ENCODE peak calls at places on chromosomes 3 and 15, in eight cellular contexts. One of them, this sample, is unnamed.

GRCh38 chr3:73073091-73073707 is 11.7 kb downstream of the EBLN2 start:
- DNase-seq in AG09319: no peak
- DNase-seq in Caco-2: no peak
- DNase-seq in cardiac fibroblast: peak
- DNase-seq in spleen: no peak
- DNase-seq in CD8-positive, alpha-beta T cell: no peak
- DNase-seq in cardiac muscle cell: no peak
- DNase-seq in GM20000: no peak
- DNase-seq in this sample: no peak

GRCh38 chr3:44890258-44890657 is 15.8 kb downstream of the TGM4 start:
- DNase-seq in AG09319: no peak
- DNase-seq in Caco-2: no peak
- DNase-seq in cardiac fibroblast: no peak
- DNase-seq in spleen: no peak
- DNase-seq in CD8-positive, alpha-beta T cell: no peak
- DNase-seq in cardiac muscle cell: no peak
- DNase-seq in GM20000: no peak
- DNase-seq in this sample: no peak

GRCh38 chr3:50575372-50575771 is 6.0 kb downstream of the HEMK1 start:
- DNase-seq in AG09319: no peak
- DNase-seq in Caco-2: no peak
- DNase-seq in cardiac fibroblast: peak
- DNase-seq in spleen: no peak
- DNase-seq in CD8-positive, alpha-beta T cell: no peak
- DNase-seq in cardiac muscle cell: no peak
- DNase-seq in GM20000: no peak
- DNase-seq in this sample: no peak

GRCh38 chr15:59271595-59272201 is 65.1 kb downstream of the LDHAL6B start:
- DNase-seq in AG09319: no peak
- DNase-seq in Caco-2: no peak
- DNase-seq in cardiac fibroblast: no peak
- DNase-seq in spleen: no peak
- DNase-seq in CD8-positive, alpha-beta T cell: no peak
- DNase-seq in cardiac muscle cell: no peak
- DNase-seq in GM20000: no peak
- DNase-seq in this sample: no peak

GRCh38 chr3:58231666-58232065 is 5.9 kb upstream of the ABHD6 start:
- DNase-seq in AG09319: no peak
- DNase-seq in Caco-2: no peak
- DNase-seq in cardiac fibroblast: no peak
- DNase-seq in spleen: no peak
- DNase-seq in CD8-positive, alpha-beta T cell: no peak
- DNase-seq in cardiac muscle cell: no peak
- DNase-seq in GM20000: no peak
- DNase-seq in this sample: no peak

GRCh38 chr3:155963557-155963956 is 93.1 kb downstream of the GMPS start:
- DNase-seq in AG09319: no peak
- DNase-seq in Caco-2: no peak
- DNase-seq in cardiac fibroblast: peak
- DNase-seq in spleen: no peak
- DNase-seq in CD8-positive, alpha-beta T cell: no peak
- DNase-seq in cardiac muscle cell: peak
- DNase-seq in GM20000: no peak
- DNase-seq in this sample: no peak

GRCh38 chr15:63981596-63982320 is 64.5 kb downstream of the DAPK2 start:
- DNase-seq in AG09319: no peak
- DNase-seq in Caco-2: no peak
- DNase-seq in cardiac fibroblast: no peak
- DNase-seq in spleen: peak
- DNase-seq in CD8-positive, alpha-beta T cell: no peak
- DNase-seq in cardiac muscle cell: no peak
- DNase-seq in GM20000: no peak
- DNase-seq in this sample: no peak

GRCh38 chr15:39454189-39454986 is 126.5 kb upstream of the THBS1 start:
- DNase-seq in AG09319: no peak
- DNase-seq in Caco-2: no peak
- DNase-seq in cardiac fibroblast: peak
- DNase-seq in spleen: no peak
- DNase-seq in CD8-positive, alpha-beta T cell: no peak
- DNase-seq in cardiac muscle cell: peak
- DNase-seq in GM20000: no peak
- DNase-seq in this sample: no peak

GRCh38 chr15:75732809-75733451 is 20.3 kb upstream of the CSPG4 start:
- DNase-seq in AG09319: no peak
- DNase-seq in Caco-2: peak
- DNase-seq in cardiac fibroblast: peak
- DNase-seq in spleen: peak
- DNase-seq in CD8-positive, alpha-beta T cell: no peak
- DNase-seq in cardiac muscle cell: peak
- DNase-seq in GM20000: peak
- DNase-seq in this sample: no peak

GRCh38 chr3:128486692-128487537 is 6.1 kb downstream of the GATA2 start:
- DNase-seq in AG09319: no peak
- DNase-seq in Caco-2: no peak
- DNase-seq in cardiac fibroblast: peak
- DNase-seq in spleen: peak
- DNase-seq in CD8-positive, alpha-beta T cell: no peak
- DNase-seq in cardiac muscle cell: peak
- DNase-seq in GM20000: no peak
- DNase-seq in this sample: no peak

GRCh38 chr3:10549617-10550228 is 44.3 kb upstream of the ATP2B2 start:
- DNase-seq in AG09319: no peak
- DNase-seq in Caco-2: no peak
- DNase-seq in cardiac fibroblast: no peak
- DNase-seq in spleen: no peak
- DNase-seq in CD8-positive, alpha-beta T cell: no peak
- DNase-seq in cardiac muscle cell: no peak
- DNase-seq in GM20000: no peak
- DNase-seq in this sample: no peak

GRCh38 chr15:93217343-93217742 is 128.3 kb upstream of the RGMA start:
- DNase-seq in AG09319: no peak
- DNase-seq in Caco-2: no peak
- DNase-seq in cardiac fibroblast: no peak
- DNase-seq in spleen: no peak
- DNase-seq in CD8-positive, alpha-beta T cell: no peak
- DNase-seq in cardiac muscle cell: no peak
- DNase-seq in GM20000: no peak
- DNase-seq in this sample: no peak

GRCh38 chr3:192827208-192827607 is 90.4 kb downstream of the MB21D2 start:
- DNase-seq in AG09319: no peak
- DNase-seq in Caco-2: no peak
- DNase-seq in cardiac fibroblast: peak
- DNase-seq in spleen: no peak
- DNase-seq in CD8-positive, alpha-beta T cell: no peak
- DNase-seq in cardiac muscle cell: no peak
- DNase-seq in GM20000: no peak
- DNase-seq in this sample: peak

GRCh38 chr3:149507491-149508324 is 33.2 kb downstream of the TM4SF4 start:
- DNase-seq in AG09319: no peak
- DNase-seq in Caco-2: peak
- DNase-seq in cardiac fibroblast: peak
- DNase-seq in spleen: no peak
- DNase-seq in CD8-positive, alpha-beta T cell: no peak
- DNase-seq in cardiac muscle cell: peak
- DNase-seq in GM20000: no peak
- DNase-seq in this sample: peak

GRCh38 chr15:87348746-87349145 is 907.8 kb downstream of the NTRK3 start:
- DNase-seq in AG09319: no peak
- DNase-seq in Caco-2: peak
- DNase-seq in cardiac fibroblast: peak
- DNase-seq in spleen: no peak
- DNase-seq in CD8-positive, alpha-beta T cell: no peak
- DNase-seq in cardiac muscle cell: peak
- DNase-seq in GM20000: no peak
- DNase-seq in this sample: no peak

GRCh38 chr3:29279830-29280229 is 1.0 kb upstream of the RBMS3 start:
- DNase-seq in AG09319: no peak
- DNase-seq in Caco-2: no peak
- DNase-seq in cardiac fibroblast: peak
- DNase-seq in spleen: no peak
- DNase-seq in CD8-positive, alpha-beta T cell: no peak
- DNase-seq in cardiac muscle cell: peak
- DNase-seq in GM20000: no peak
- DNase-seq in this sample: no peak

GRCh38 chr15:44541282-44541958 is 4.5 kb downstream of the EIF3J start:
- DNase-seq in AG09319: peak
- DNase-seq in Caco-2: no peak
- DNase-seq in cardiac fibroblast: peak
- DNase-seq in spleen: no peak
- DNase-seq in CD8-positive, alpha-beta T cell: no peak
- DNase-seq in cardiac muscle cell: peak
- DNase-seq in GM20000: no peak
- DNase-seq in this sample: peak

GRCh38 chr15:51438526-51438925 is 97.1 kb downstream of the GLDN start:
- DNase-seq in AG09319: no peak
- DNase-seq in Caco-2: no peak
- DNase-seq in cardiac fibroblast: no peak
- DNase-seq in spleen: no peak
- DNase-seq in CD8-positive, alpha-beta T cell: no peak
- DNase-seq in cardiac muscle cell: no peak
- DNase-seq in GM20000: no peak
- DNase-seq in this sample: no peak

GRCh38 chr15:51448592-51449494 is 107.4 kb downstream of the GLDN start:
- DNase-seq in AG09319: no peak
- DNase-seq in Caco-2: no peak
- DNase-seq in cardiac fibroblast: peak
- DNase-seq in spleen: no peak
- DNase-seq in CD8-positive, alpha-beta T cell: no peak
- DNase-seq in cardiac muscle cell: peak
- DNase-seq in GM20000: no peak
- DNase-seq in this sample: peak

GRCh38 chr15:51444112-51444511 is 102.7 kb downstream of the GLDN start:
- DNase-seq in AG09319: no peak
- DNase-seq in Caco-2: no peak
- DNase-seq in cardiac fibroblast: no peak
- DNase-seq in spleen: no peak
- DNase-seq in CD8-positive, alpha-beta T cell: no peak
- DNase-seq in cardiac muscle cell: no peak
- DNase-seq in GM20000: peak
- DNase-seq in this sample: no peak

GRCh38 chr15:51444807-51445206 is 103.4 kb downstream of the GLDN start:
- DNase-seq in AG09319: no peak
- DNase-seq in Caco-2: no peak
- DNase-seq in cardiac fibroblast: no peak
- DNase-seq in spleen: no peak
- DNase-seq in CD8-positive, alpha-beta T cell: no peak
- DNase-seq in cardiac muscle cell: no peak
- DNase-seq in GM20000: no peak
- DNase-seq in this sample: no peak

DNA sequence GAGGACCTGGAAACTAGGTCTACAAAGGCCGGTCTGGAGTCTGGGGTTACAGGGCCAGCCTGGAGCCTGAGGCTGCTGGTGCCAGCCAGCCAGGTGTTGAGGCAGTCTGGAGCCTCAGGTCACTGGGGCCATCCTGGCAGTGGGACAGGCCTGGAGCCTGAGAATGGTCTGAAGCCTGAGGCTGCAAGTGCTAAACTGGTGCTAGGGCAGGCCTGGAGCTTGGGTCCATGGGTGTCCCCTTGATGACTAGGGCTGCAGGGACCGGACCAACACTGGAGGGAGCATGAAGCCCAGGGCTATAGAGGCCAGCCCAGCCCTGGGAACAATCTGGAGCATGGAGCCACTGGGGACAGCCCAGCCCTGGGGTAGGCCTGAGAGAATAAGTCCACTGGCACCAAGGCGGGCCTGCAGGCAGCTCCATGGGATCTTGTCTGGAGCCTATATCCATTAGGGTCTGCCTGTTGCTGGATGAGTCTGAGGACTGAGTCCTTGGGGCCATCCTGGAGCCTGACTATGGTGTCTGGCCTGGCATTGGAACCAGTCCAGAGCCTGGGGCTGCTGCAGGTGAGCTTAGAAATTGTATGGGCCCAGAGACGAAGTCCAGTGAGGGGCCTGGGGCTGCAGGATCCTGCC is 101.9 kb downstream of the GLDN start:
- DNase-seq in AG09319: no peak
- DNase-seq in Caco-2: no peak
- DNase-seq in cardiac fibroblast: no peak
- DNase-seq in spleen: no peak
- DNase-seq in CD8-positive, alpha-beta T cell: no peak
- DNase-seq in cardiac muscle cell: no peak
- DNase-seq in GM20000: no peak
- DNase-seq in this sample: no peak
- TF ChIP-seq CTCF in AG09319: no peak
- TF ChIP-seq CTCF in Caco-2: no peak
- TF ChIP-seq CTCF in cardiac fibroblast: no peak
- TF ChIP-seq CTCF in spleen: no peak
- TF ChIP-seq CTCF in CD8-positive, alpha-beta T cell: no peak
- TF ChIP-seq CTCF in cardiac muscle cell: no peak
- TF ChIP-seq CTCF in GM20000: no peak
- TF ChIP-seq CTCF in this sample: no peak

GRCh38 chr15:68517285-68517711 is 61.5 kb upstream of the CORO2B start:
- DNase-seq in AG09319: no peak
- DNase-seq in Caco-2: peak
- DNase-seq in cardiac fibroblast: no peak
- DNase-seq in spleen: no peak
- DNase-seq in CD8-positive, alpha-beta T cell: no peak
- DNase-seq in cardiac muscle cell: no peak
- DNase-seq in GM20000: no peak
- DNase-seq in this sample: peak
- TF ChIP-seq CTCF in AG09319: no peak
- TF ChIP-seq CTCF in Caco-2: no peak
- TF ChIP-seq CTCF in cardiac fibroblast: peak
- TF ChIP-seq CTCF in spleen: no peak
- TF ChIP-seq CTCF in CD8-positive, alpha-beta T cell: no peak
- TF ChIP-seq CTCF in cardiac muscle cell: peak
- TF ChIP-seq CTCF in GM20000: no peak
- TF ChIP-seq CTCF in this sample: peak

GRCh38 chr3:154275965-154276364 is 48.3 kb downstream of the DHX36 start:
- DNase-seq in AG09319: no peak
- DNase-seq in Caco-2: no peak
- DNase-seq in cardiac fibroblast: peak
- DNase-seq in spleen: no peak
- DNase-seq in CD8-positive, alpha-beta T cell: no peak
- DNase-seq in cardiac muscle cell: no peak
- DNase-seq in GM20000: no peak
- DNase-seq in this sample: no peak
- TF ChIP-seq CTCF in AG09319: no peak
- TF ChIP-seq CTCF in Caco-2: no peak
- TF ChIP-seq CTCF in cardiac fibroblast: no peak
- TF ChIP-seq CTCF in spleen: no peak
- TF ChIP-seq CTCF in CD8-positive, alpha-beta T cell: no peak
- TF ChIP-seq CTCF in cardiac muscle cell: no peak
- TF ChIP-seq CTCF in GM20000: no peak
- TF ChIP-seq CTCF in this sample: no peak

DNA sequence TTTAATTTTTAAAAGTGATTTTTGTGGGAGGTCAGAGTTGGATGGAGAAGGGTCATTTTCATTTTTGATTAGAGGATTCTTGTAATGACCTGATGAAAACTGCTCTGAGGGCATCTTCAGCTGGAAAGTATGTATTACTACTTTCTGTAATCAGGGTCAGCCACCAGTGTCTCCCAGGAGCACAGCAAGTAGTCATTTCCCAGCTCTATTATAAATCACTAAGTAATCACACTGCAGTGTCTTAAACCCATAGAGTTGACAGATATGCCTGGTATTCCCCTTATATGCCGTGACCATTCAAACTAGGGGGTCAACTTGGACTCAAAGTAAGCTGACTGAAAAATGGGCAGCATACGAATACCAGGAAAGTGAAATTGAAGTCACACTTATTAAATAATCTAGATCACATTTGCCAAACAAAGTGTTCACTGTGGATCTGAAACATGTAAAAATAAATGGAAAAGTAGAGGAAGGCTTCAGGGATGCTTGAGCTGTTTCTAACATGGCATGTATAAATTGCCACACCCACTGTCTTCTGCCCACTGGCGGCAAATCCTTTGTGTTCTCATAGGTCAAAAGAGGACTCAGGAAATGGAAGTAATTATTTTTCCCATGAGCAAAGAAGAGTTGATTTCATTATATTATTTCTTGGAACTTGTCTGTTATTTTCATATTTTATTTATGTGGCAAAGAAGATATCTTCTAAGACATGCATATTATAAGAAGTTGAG is 105.7 kb downstream of the MBNL1 start:
- DNase-seq in AG09319: no peak
- DNase-seq in Caco-2: no peak
- DNase-seq in cardiac fibroblast: peak
- DNase-seq in spleen: no peak
- DNase-seq in CD8-positive, alpha-beta T cell: no peak
- DNase-seq in cardiac muscle cell: no peak
- DNase-seq in GM20000: peak
- DNase-seq in this sample: no peak
- TF ChIP-seq CTCF in AG09319: no peak
- TF ChIP-seq CTCF in Caco-2: no peak
- TF ChIP-seq CTCF in cardiac fibroblast: no peak
- TF ChIP-seq CTCF in spleen: no peak
- TF ChIP-seq CTCF in CD8-positive, alpha-beta T cell: no peak
- TF ChIP-seq CTCF in cardiac muscle cell: no peak
- TF ChIP-seq CTCF in GM20000: no peak
- TF ChIP-seq CTCF in this sample: no peak

This sample was measured in AG09309.